ENCODE peak calls at places on chromosomes 6 and 20, in seven cellular contexts. One of them, this sample, is unnamed.

GRCh38 chr20:21453676-21454075 is 56.4 kb upstream of the NKX2-4 start:
- DNase-seq in Calu3: no peak
- DNase-seq in BJ: no peak
- DNase-seq in naive B cell: no peak
- DNase-seq in non-pigmented ciliary epithelial cell: no peak
- DNase-seq in stimulated activated CD8-positive, alpha-beta memory T cell treated with anti-CD3 and anti-CD28 coated beads, Interleukin-12 subunit alpha, Interleukin-12 subunit beta, amount 100 ng/mL, for 4 hours: no peak
- DNase-seq in left ventricle myocardium inferior: no peak
- DNase-seq in this sample: no peak

GRCh38 chr6:139568956-139569538 is 194.6 kb upstream of the CITED2 start:
- DNase-seq in BJ: peak
- DNase-seq in left ventricle myocardium inferior: no peak
- DNase-seq in naive B cell: no peak
- DNase-seq in Calu3: peak
- DNase-seq in non-pigmented ciliary epithelial cell: no peak
- DNase-seq in stimulated activated CD8-positive, alpha-beta memory T cell treated with anti-CD3 and anti-CD28 coated beads, Interleukin-12 subunit alpha, Interleukin-12 subunit beta, amount 100 ng/mL, for 4 hours: no peak
- DNase-seq in this sample: no peak

GRCh38 chr6:25060522-25060921 is 124.8 kb upstream of the RIPOR2 start:
- DNase-seq in BJ: no peak
- DNase-seq in left ventricle myocardium inferior: no peak
- DNase-seq in naive B cell: no peak
- DNase-seq in stimulated activated CD8-positive, alpha-beta memory T cell treated with anti-CD3 and anti-CD28 coated beads, Interleukin-12 subunit alpha, Interleukin-12 subunit beta, amount 100 ng/mL, for 4 hours: no peak
- DNase-seq in Calu3: no peak
- DNase-seq in non-pigmented ciliary epithelial cell: no peak
- DNase-seq in this sample: no peak

GRCh38 chr6:160767019-160767646 is 65.1 kb downstream of the PLG start:
- DNase-seq in stimulated activated CD8-positive, alpha-beta memory T cell treated with anti-CD3 and anti-CD28 coated beads, Interleukin-12 subunit alpha, Interleukin-12 subunit beta, amount 100 ng/mL, for 4 hours: peak
- DNase-seq in left ventricle myocardium inferior: peak
- DNase-seq in BJ: no peak
- DNase-seq in Calu3: peak
- DNase-seq in naive B cell: peak
- DNase-seq in non-pigmented ciliary epithelial cell: peak
- DNase-seq in this sample: peak

GRCh38 chr6:150876598-150876997 is 11.1 kb downstream of the MTHFD1L start:
- DNase-seq in BJ: no peak
- DNase-seq in left ventricle myocardium inferior: peak
- DNase-seq in naive B cell: no peak
- DNase-seq in Calu3: no peak
- DNase-seq in stimulated activated CD8-positive, alpha-beta memory T cell treated with anti-CD3 and anti-CD28 coated beads, Interleukin-12 subunit alpha, Interleukin-12 subunit beta, amount 100 ng/mL, for 4 hours: no peak
- DNase-seq in non-pigmented ciliary epithelial cell: no peak
- DNase-seq in this sample: peak

GRCh38 chr20:6566821-6567220 is 200.7 kb upstream of the BMP2 start:
- DNase-seq in BJ: peak
- DNase-seq in left ventricle myocardium inferior: no peak
- DNase-seq in Calu3: no peak
- DNase-seq in non-pigmented ciliary epithelial cell: peak
- DNase-seq in stimulated activated CD8-positive, alpha-beta memory T cell treated with anti-CD3 and anti-CD28 coated beads, Interleukin-12 subunit alpha, Interleukin-12 subunit beta, amount 100 ng/mL, for 4 hours: no peak
- DNase-seq in naive B cell: no peak
- DNase-seq in this sample: no peak

GRCh38 chr20:14334306-14334930 is 3.0 kb downstream of the FLRT3 start:
- DNase-seq in naive B cell: no peak
- DNase-seq in non-pigmented ciliary epithelial cell: peak
- DNase-seq in stimulated activated CD8-positive, alpha-beta memory T cell treated with anti-CD3 and anti-CD28 coated beads, Interleukin-12 subunit alpha, Interleukin-12 subunit beta, amount 100 ng/mL, for 4 hours: no peak
- DNase-seq in Calu3: peak
- DNase-seq in left ventricle myocardium inferior: no peak
- DNase-seq in BJ: no peak
- DNase-seq in this sample: no peak

GRCh38 chr6:109892451-109893435 is 85.4 kb upstream of the GPR6 start:
- DNase-seq in Calu3: peak
- DNase-seq in stimulated activated CD8-positive, alpha-beta memory T cell treated with anti-CD3 and anti-CD28 coated beads, Interleukin-12 subunit alpha, Interleukin-12 subunit beta, amount 100 ng/mL, for 4 hours: no peak
- DNase-seq in naive B cell: no peak
- DNase-seq in left ventricle myocardium inferior: no peak
- DNase-seq in non-pigmented ciliary epithelial cell: no peak
- DNase-seq in BJ: no peak
- DNase-seq in this sample: peak

GRCh38 chr20:57439432-57439831 is 48.2 kb downstream of the RBM38 start:
- DNase-seq in naive B cell: no peak
- DNase-seq in non-pigmented ciliary epithelial cell: no peak
- DNase-seq in BJ: no peak
- DNase-seq in left ventricle myocardium inferior: peak
- DNase-seq in Calu3: peak
- DNase-seq in stimulated activated CD8-positive, alpha-beta memory T cell treated with anti-CD3 and anti-CD28 coated beads, Interleukin-12 subunit alpha, Interleukin-12 subunit beta, amount 100 ng/mL, for 4 hours: no peak
- DNase-seq in this sample: peak

GRCh38 chr6:151286192-151286591 is 46.4 kb downstream of the AKAP12 start:
- DNase-seq in BJ: no peak
- DNase-seq in naive B cell: no peak
- DNase-seq in non-pigmented ciliary epithelial cell: no peak
- DNase-seq in Calu3: no peak
- DNase-seq in left ventricle myocardium inferior: peak
- DNase-seq in stimulated activated CD8-positive, alpha-beta memory T cell treated with anti-CD3 and anti-CD28 coated beads, Interleukin-12 subunit alpha, Interleukin-12 subunit beta, amount 100 ng/mL, for 4 hours: no peak
- DNase-seq in this sample: no peak

GRCh38 chr6:37979392-37980221 is 160.1 kb downstream of the ZFAND3 start:
- DNase-seq in left ventricle myocardium inferior: no peak
- DNase-seq in non-pigmented ciliary epithelial cell: no peak
- DNase-seq in Calu3: no peak
- DNase-seq in naive B cell: no peak
- DNase-seq in BJ: no peak
- DNase-seq in stimulated activated CD8-positive, alpha-beta memory T cell treated with anti-CD3 and anti-CD28 coated beads, Interleukin-12 subunit alpha, Interleukin-12 subunit beta, amount 100 ng/mL, for 4 hours: no peak
- DNase-seq in this sample: no peak

GRCh38 chr6:79640146-79641111 is 9.3 kb downstream of the SH3BGRL2 start:
- DNase-seq in left ventricle myocardium inferior: peak
- DNase-seq in BJ: no peak
- DNase-seq in naive B cell: no peak
- DNase-seq in stimulated activated CD8-positive, alpha-beta memory T cell treated with anti-CD3 and anti-CD28 coated beads, Interleukin-12 subunit alpha, Interleukin-12 subunit beta, amount 100 ng/mL, for 4 hours: no peak
- DNase-seq in Calu3: no peak
- DNase-seq in non-pigmented ciliary epithelial cell: no peak
- DNase-seq in this sample: no peak

GRCh38 chr6:112223070-112223861 is 31.1 kb downstream of the LAMA4 start:
- DNase-seq in left ventricle myocardium inferior: no peak
- DNase-seq in naive B cell: no peak
- DNase-seq in BJ: peak
- DNase-seq in Calu3: no peak
- DNase-seq in stimulated activated CD8-positive, alpha-beta memory T cell treated with anti-CD3 and anti-CD28 coated beads, Interleukin-12 subunit alpha, Interleukin-12 subunit beta, amount 100 ng/mL, for 4 hours: no peak
- DNase-seq in non-pigmented ciliary epithelial cell: no peak
- DNase-seq in this sample: no peak

GRCh38 chr6:27375613-27376079 is 12.9 kb upstream of the ZNF391 start:
- DNase-seq in left ventricle myocardium inferior: no peak
- DNase-seq in Calu3: no peak
- DNase-seq in stimulated activated CD8-positive, alpha-beta memory T cell treated with anti-CD3 and anti-CD28 coated beads, Interleukin-12 subunit alpha, Interleukin-12 subunit beta, amount 100 ng/mL, for 4 hours: no peak
- DNase-seq in naive B cell: no peak
- DNase-seq in non-pigmented ciliary epithelial cell: no peak
- DNase-seq in BJ: no peak
- DNase-seq in this sample: no peak

GRCh38 chr20:37786043-37786442 is 92.2 kb downstream of the CTNNBL1 start:
- DNase-seq in BJ: no peak
- DNase-seq in stimulated activated CD8-positive, alpha-beta memory T cell treated with anti-CD3 and anti-CD28 coated beads, Interleukin-12 subunit alpha, Interleukin-12 subunit beta, amount 100 ng/mL, for 4 hours: no peak
- DNase-seq in Calu3: no peak
- DNase-seq in naive B cell: no peak
- DNase-seq in left ventricle myocardium inferior: no peak
- DNase-seq in non-pigmented ciliary epithelial cell: no peak
- DNase-seq in this sample: no peak

GRCh38 chr20:50578061-50578777 is 68.0 kb downstream of the PTPN1 start:
- DNase-seq in non-pigmented ciliary epithelial cell: no peak
- DNase-seq in BJ: no peak
- DNase-seq in stimulated activated CD8-positive, alpha-beta memory T cell treated with anti-CD3 and anti-CD28 coated beads, Interleukin-12 subunit alpha, Interleukin-12 subunit beta, amount 100 ng/mL, for 4 hours: no peak
- DNase-seq in left ventricle myocardium inferior: no peak
- DNase-seq in Calu3: no peak
- DNase-seq in naive B cell: no peak
- DNase-seq in this sample: peak

GRCh38 chr20:53883098-53883762 is 187.2 kb downstream of the BCAS1 start:
- DNase-seq in non-pigmented ciliary epithelial cell: no peak
- DNase-seq in stimulated activated CD8-positive, alpha-beta memory T cell treated with anti-CD3 and anti-CD28 coated beads, Interleukin-12 subunit alpha, Interleukin-12 subunit beta, amount 100 ng/mL, for 4 hours: no peak
- DNase-seq in BJ: peak
- DNase-seq in naive B cell: no peak
- DNase-seq in left ventricle myocardium inferior: no peak
- DNase-seq in Calu3: no peak
- DNase-seq in this sample: no peak

GRCh38 chr6:48476257-48476656 is 365.3 kb upstream of the PTCHD4 start:
- DNase-seq in Calu3: peak
- DNase-seq in left ventricle myocardium inferior: no peak
- DNase-seq in stimulated activated CD8-positive, alpha-beta memory T cell treated with anti-CD3 and anti-CD28 coated beads, Interleukin-12 subunit alpha, Interleukin-12 subunit beta, amount 100 ng/mL, for 4 hours: no peak
- DNase-seq in non-pigmented ciliary epithelial cell: peak
- DNase-seq in naive B cell: no peak
- DNase-seq in BJ: no peak
- DNase-seq in this sample: no peak

GRCh38 chr20:57000441-57000968 is 265.9 kb downstream of the BMP7 start:
- DNase-seq in non-pigmented ciliary epithelial cell: no peak
- DNase-seq in BJ: no peak
- DNase-seq in naive B cell: no peak
- DNase-seq in Calu3: no peak
- DNase-seq in left ventricle myocardium inferior: no peak
- DNase-seq in stimulated activated CD8-positive, alpha-beta memory T cell treated with anti-CD3 and anti-CD28 coated beads, Interleukin-12 subunit alpha, Interleukin-12 subunit beta, amount 100 ng/mL, for 4 hours: no peak
- DNase-seq in this sample: no peak

GRCh38 chr6:63899550-63899949 is 263.9 kb downstream of the PHF3 start:
- DNase-seq in naive B cell: no peak
- DNase-seq in non-pigmented ciliary epithelial cell: no peak
- DNase-seq in BJ: no peak
- DNase-seq in Calu3: no peak
- DNase-seq in stimulated activated CD8-positive, alpha-beta memory T cell treated with anti-CD3 and anti-CD28 coated beads, Interleukin-12 subunit alpha, Interleukin-12 subunit beta, amount 100 ng/mL, for 4 hours: no peak
- DNase-seq in left ventricle myocardium inferior: no peak
- DNase-seq in this sample: no peak

GRCh38 chr20:14521436-14521835 is 184.0 kb upstream of the FLRT3 start:
- DNase-seq in non-pigmented ciliary epithelial cell: peak
- DNase-seq in stimulated activated CD8-positive, alpha-beta memory T cell treated with anti-CD3 and anti-CD28 coated beads, Interleukin-12 subunit alpha, Interleukin-12 subunit beta, amount 100 ng/mL, for 4 hours: no peak
- DNase-seq in left ventricle myocardium inferior: no peak
- DNase-seq in naive B cell: no peak
- DNase-seq in BJ: peak
- DNase-seq in Calu3: no peak
- DNase-seq in this sample: no peak

GRCh38 chr6:40810176-40810575 is 223.0 kb upstream of the LRFN2 start:
- DNase-seq in BJ: peak
- DNase-seq in non-pigmented ciliary epithelial cell: no peak
- DNase-seq in naive B cell: no peak
- DNase-seq in stimulated activated CD8-positive, alpha-beta memory T cell treated with anti-CD3 and anti-CD28 coated beads, Interleukin-12 subunit alpha, Interleukin-12 subunit beta, amount 100 ng/mL, for 4 hours: no peak
- DNase-seq in left ventricle myocardium inferior: no peak
- DNase-seq in Calu3: no peak
- DNase-seq in this sample: no peak

GRCh38 chr20:14493408-14493807 is 156.0 kb upstream of the FLRT3 start:
- DNase-seq in left ventricle myocardium inferior: no peak
- DNase-seq in stimulated activated CD8-positive, alpha-beta memory T cell treated with anti-CD3 and anti-CD28 coated beads, Interleukin-12 subunit alpha, Interleukin-12 subunit beta, amount 100 ng/mL, for 4 hours: no peak
- DNase-seq in non-pigmented ciliary epithelial cell: no peak
- DNase-seq in BJ: no peak
- DNase-seq in naive B cell: no peak
- DNase-seq in Calu3: no peak
- DNase-seq in this sample: no peak

GRCh38 chr6:35419431-35419830 is 32.7 kb upstream of the FANCE start:
- DNase-seq in BJ: no peak
- DNase-seq in left ventricle myocardium inferior: no peak
- DNase-seq in Calu3: no peak
- DNase-seq in stimulated activated CD8-positive, alpha-beta memory T cell treated with anti-CD3 and anti-CD28 coated beads, Interleukin-12 subunit alpha, Interleukin-12 subunit beta, amount 100 ng/mL, for 4 hours: no peak
- DNase-seq in non-pigmented ciliary epithelial cell: peak
- DNase-seq in naive B cell: no peak
- DNase-seq in this sample: no peak

GRCh38 chr6:131766631-131767030 is 41.2 kb upstream of the ENPP1 start:
- DNase-seq in left ventricle myocardium inferior: no peak
- DNase-seq in stimulated activated CD8-positive, alpha-beta memory T cell treated with anti-CD3 and anti-CD28 coated beads, Interleukin-12 subunit alpha, Interleukin-12 subunit beta, amount 100 ng/mL, for 4 hours: no peak
- DNase-seq in naive B cell: no peak
- DNase-seq in non-pigmented ciliary epithelial cell: no peak
- DNase-seq in BJ: no peak
- DNase-seq in Calu3: no peak
- DNase-seq in this sample: no peak

GRCh38 chr20:63977392-63978276 is 1.8 kb downstream of the SAMD10 start:
- DNase-seq in naive B cell: no peak
- DNase-seq in BJ: no peak
- DNase-seq in stimulated activated CD8-positive, alpha-beta memory T cell treated with anti-CD3 and anti-CD28 coated beads, Interleukin-12 subunit alpha, Interleukin-12 subunit beta, amount 100 ng/mL, for 4 hours: peak
- DNase-seq in Calu3: peak
- DNase-seq in non-pigmented ciliary epithelial cell: no peak
- DNase-seq in left ventricle myocardium inferior: no peak
- DNase-seq in this sample: no peak

GRCh38 chr6:38115633-38116022 is 296.1 kb downstream of the ZFAND3 start:
- DNase-seq in left ventricle myocardium inferior: no peak
- DNase-seq in Calu3: no peak
- DNase-seq in non-pigmented ciliary epithelial cell: no peak
- DNase-seq in stimulated activated CD8-positive, alpha-beta memory T cell treated with anti-CD3 and anti-CD28 coated beads, Interleukin-12 subunit alpha, Interleukin-12 subunit beta, amount 100 ng/mL, for 4 hours: no peak
- DNase-seq in BJ: no peak
- DNase-seq in naive B cell: no peak
- DNase-seq in this sample: no peak

GRCh38 chr20:58995461-58996225 is 11.4 kb downstream of the CTSZ start:
- DNase-seq in Calu3: peak
- DNase-seq in non-pigmented ciliary epithelial cell: no peak
- DNase-seq in naive B cell: no peak
- DNase-seq in BJ: no peak
- DNase-seq in left ventricle myocardium inferior: no peak
- DNase-seq in stimulated activated CD8-positive, alpha-beta memory T cell treated with anti-CD3 and anti-CD28 coated beads, Interleukin-12 subunit alpha, Interleukin-12 subunit beta, amount 100 ng/mL, for 4 hours: no peak
- DNase-seq in this sample: no peak

GRCh38 chr6:155177369-155177961 is 86.3 kb upstream of the CLDN20 start:
- DNase-seq in left ventricle myocardium inferior: no peak
- DNase-seq in Calu3: peak
- DNase-seq in non-pigmented ciliary epithelial cell: no peak
- DNase-seq in naive B cell: peak
- DNase-seq in BJ: no peak
- DNase-seq in stimulated activated CD8-positive, alpha-beta memory T cell treated with anti-CD3 and anti-CD28 coated beads, Interleukin-12 subunit alpha, Interleukin-12 subunit beta, amount 100 ng/mL, for 4 hours: no peak
- DNase-seq in this sample: peak

GRCh38 chr20:60477958-60478357 is 519.7 kb downstream of the CDH26 start:
- DNase-seq in non-pigmented ciliary epithelial cell: no peak
- DNase-seq in stimulated activated CD8-positive, alpha-beta memory T cell treated with anti-CD3 and anti-CD28 coated beads, Interleukin-12 subunit alpha, Interleukin-12 subunit beta, amount 100 ng/mL, for 4 hours: no peak
- DNase-seq in left ventricle myocardium inferior: peak
- DNase-seq in Calu3: no peak
- DNase-seq in naive B cell: no peak
- DNase-seq in BJ: no peak
- DNase-seq in this sample: no peak

This sample was measured in colonic mucosa.